ENCODE peak calls at places on chromosomes 2 and 18, in nine cellular contexts. One of them, this sample, is unnamed.

GRCh38 chr2:101361519-101361918 is 25.8 kb downstream of the CREG2 start:
- DNase-seq in effector CD4-positive, alpha-beta T cell: no peak
- DNase-seq in sigmoid colon: no peak
- DNase-seq in NCI-H748 treated with DMSO at 0.1 percent for 48 hours: no peak
- DNase-seq in EL: no peak
- DNase-seq in SK-MEL-5: no peak
- DNase-seq in A172: no peak
- DNase-seq in activated CD8-positive, alpha-beta memory T cell treated with anti-CD3 and anti-CD28 coated beads, Interleukin-2, amount 50 U/mL, for 48 hours: no peak
- DNase-seq in ACHN: no peak
- DNase-seq in this sample: no peak

GRCh38 chr18:28571929-28572328 is 395.0 kb upstream of the CDH2 start:
- DNase-seq in effector CD4-positive, alpha-beta T cell: no peak
- DNase-seq in sigmoid colon: no peak
- DNase-seq in NCI-H748 treated with DMSO at 0.1 percent for 48 hours: no peak
- DNase-seq in EL: no peak
- DNase-seq in SK-MEL-5: no peak
- DNase-seq in A172: no peak
- DNase-seq in activated CD8-positive, alpha-beta memory T cell treated with anti-CD3 and anti-CD28 coated beads, Interleukin-2, amount 50 U/mL, for 48 hours: no peak
- DNase-seq in ACHN: no peak
- DNase-seq in this sample: no peak

GRCh38 chr2:143545059-143545458 is 415.8 kb downstream of the ARHGAP15 start:
- DNase-seq in effector CD4-positive, alpha-beta T cell: no peak
- DNase-seq in sigmoid colon: no peak
- DNase-seq in NCI-H748 treated with DMSO at 0.1 percent for 48 hours: no peak
- DNase-seq in EL: no peak
- DNase-seq in SK-MEL-5: no peak
- DNase-seq in A172: no peak
- DNase-seq in activated CD8-positive, alpha-beta memory T cell treated with anti-CD3 and anti-CD28 coated beads, Interleukin-2, amount 50 U/mL, for 48 hours: no peak
- DNase-seq in ACHN: no peak
- DNase-seq in this sample: no peak

GRCh38 chr18:12033643-12034025 is 52.3 kb downstream of the IMPA2 start:
- DNase-seq in effector CD4-positive, alpha-beta T cell: no peak
- DNase-seq in sigmoid colon: no peak
- DNase-seq in NCI-H748 treated with DMSO at 0.1 percent for 48 hours: no peak
- DNase-seq in EL: no peak
- DNase-seq in SK-MEL-5: no peak
- DNase-seq in A172: no peak
- DNase-seq in activated CD8-positive, alpha-beta memory T cell treated with anti-CD3 and anti-CD28 coated beads, Interleukin-2, amount 50 U/mL, for 48 hours: no peak
- DNase-seq in ACHN: no peak
- DNase-seq in this sample: no peak

GRCh38 chr2:149650006-149650405 is 62.4 kb upstream of the MMADHC start:
- DNase-seq in effector CD4-positive, alpha-beta T cell: no peak
- DNase-seq in sigmoid colon: no peak
- DNase-seq in NCI-H748 treated with DMSO at 0.1 percent for 48 hours: no peak
- DNase-seq in EL: peak
- DNase-seq in SK-MEL-5: no peak
- DNase-seq in A172: peak
- DNase-seq in activated CD8-positive, alpha-beta memory T cell treated with anti-CD3 and anti-CD28 coated beads, Interleukin-2, amount 50 U/mL, for 48 hours: no peak
- DNase-seq in ACHN: no peak
- DNase-seq in this sample: peak

GRCh38 chr2:139033300-139033699 is 253.1 kb upstream of the NXPH2 start:
- DNase-seq in effector CD4-positive, alpha-beta T cell: no peak
- DNase-seq in sigmoid colon: no peak
- DNase-seq in NCI-H748 treated with DMSO at 0.1 percent for 48 hours: no peak
- DNase-seq in EL: no peak
- DNase-seq in SK-MEL-5: no peak
- DNase-seq in A172: peak
- DNase-seq in activated CD8-positive, alpha-beta memory T cell treated with anti-CD3 and anti-CD28 coated beads, Interleukin-2, amount 50 U/mL, for 48 hours: no peak
- DNase-seq in ACHN: peak
- DNase-seq in this sample: peak

GRCh38 chr2:129866391-129866790 is 113.1 kb upstream of the RAB6C start:
- DNase-seq in effector CD4-positive, alpha-beta T cell: no peak
- DNase-seq in sigmoid colon: no peak
- DNase-seq in NCI-H748 treated with DMSO at 0.1 percent for 48 hours: no peak
- DNase-seq in EL: no peak
- DNase-seq in SK-MEL-5: no peak
- DNase-seq in A172: no peak
- DNase-seq in activated CD8-positive, alpha-beta memory T cell treated with anti-CD3 and anti-CD28 coated beads, Interleukin-2, amount 50 U/mL, for 48 hours: no peak
- DNase-seq in ACHN: no peak
- DNase-seq in this sample: no peak

GRCh38 chr2:64623232-64623879 is 30.4 kb downstream of the SERTAD2 start:
- DNase-seq in effector CD4-positive, alpha-beta T cell: no peak
- DNase-seq in sigmoid colon: peak
- DNase-seq in NCI-H748 treated with DMSO at 0.1 percent for 48 hours: no peak
- DNase-seq in EL: no peak
- DNase-seq in SK-MEL-5: no peak
- DNase-seq in A172: no peak
- DNase-seq in activated CD8-positive, alpha-beta memory T cell treated with anti-CD3 and anti-CD28 coated beads, Interleukin-2, amount 50 U/mL, for 48 hours: no peak
- DNase-seq in ACHN: no peak
- DNase-seq in this sample: no peak

GRCh38 chr2:118474151-118474561 is 373.3 kb downstream of the EN1 start:
- DNase-seq in effector CD4-positive, alpha-beta T cell: no peak
- DNase-seq in sigmoid colon: no peak
- DNase-seq in NCI-H748 treated with DMSO at 0.1 percent for 48 hours: peak
- DNase-seq in EL: no peak
- DNase-seq in SK-MEL-5: no peak
- DNase-seq in A172: no peak
- DNase-seq in activated CD8-positive, alpha-beta memory T cell treated with anti-CD3 and anti-CD28 coated beads, Interleukin-2, amount 50 U/mL, for 48 hours: no peak
- DNase-seq in ACHN: no peak
- DNase-seq in this sample: no peak

GRCh38 chr2:97761192-97761591 is 47.8 kb downstream of the ZAP70 start:
- DNase-seq in effector CD4-positive, alpha-beta T cell: peak
- DNase-seq in sigmoid colon: no peak
- DNase-seq in NCI-H748 treated with DMSO at 0.1 percent for 48 hours: no peak
- DNase-seq in EL: no peak
- DNase-seq in SK-MEL-5: no peak
- DNase-seq in A172: no peak
- DNase-seq in activated CD8-positive, alpha-beta memory T cell treated with anti-CD3 and anti-CD28 coated beads, Interleukin-2, amount 50 U/mL, for 48 hours: peak
- DNase-seq in ACHN: no peak
- DNase-seq in this sample: no peak

GRCh38 chr18:75916641-75916982 is 489.1 kb upstream of the SMIM21 start:
- DNase-seq in effector CD4-positive, alpha-beta T cell: no peak
- DNase-seq in sigmoid colon: no peak
- DNase-seq in NCI-H748 treated with DMSO at 0.1 percent for 48 hours: no peak
- DNase-seq in EL: no peak
- DNase-seq in SK-MEL-5: no peak
- DNase-seq in A172: no peak
- DNase-seq in activated CD8-positive, alpha-beta memory T cell treated with anti-CD3 and anti-CD28 coated beads, Interleukin-2, amount 50 U/mL, for 48 hours: no peak
- DNase-seq in ACHN: no peak
- DNase-seq in this sample: no peak

GRCh38 chr2:176473177-176473576 is 203.9 kb downstream of the MTX2 start:
- DNase-seq in effector CD4-positive, alpha-beta T cell: no peak
- DNase-seq in sigmoid colon: peak
- DNase-seq in NCI-H748 treated with DMSO at 0.1 percent for 48 hours: no peak
- DNase-seq in EL: peak
- DNase-seq in SK-MEL-5: peak
- DNase-seq in A172: peak
- DNase-seq in activated CD8-positive, alpha-beta memory T cell treated with anti-CD3 and anti-CD28 coated beads, Interleukin-2, amount 50 U/mL, for 48 hours: no peak
- DNase-seq in ACHN: peak
- DNase-seq in this sample: peak

GRCh38 chr2:237474931-237475703 is 11.9 kb upstream of the MLPH start:
- DNase-seq in effector CD4-positive, alpha-beta T cell: peak
- DNase-seq in sigmoid colon: peak
- DNase-seq in NCI-H748 treated with DMSO at 0.1 percent for 48 hours: peak
- DNase-seq in EL: peak
- DNase-seq in SK-MEL-5: peak
- DNase-seq in A172: peak
- DNase-seq in activated CD8-positive, alpha-beta memory T cell treated with anti-CD3 and anti-CD28 coated beads, Interleukin-2, amount 50 U/mL, for 48 hours: peak
- DNase-seq in ACHN: peak
- DNase-seq in this sample: peak

GRCh38 chr2:53422979-53423378 is 344.6 kb upstream of the CHAC2 start:
- DNase-seq in effector CD4-positive, alpha-beta T cell: no peak
- DNase-seq in sigmoid colon: no peak
- DNase-seq in NCI-H748 treated with DMSO at 0.1 percent for 48 hours: peak
- DNase-seq in EL: peak
- DNase-seq in SK-MEL-5: peak
- DNase-seq in A172: peak
- DNase-seq in activated CD8-positive, alpha-beta memory T cell treated with anti-CD3 and anti-CD28 coated beads, Interleukin-2, amount 50 U/mL, for 48 hours: no peak
- DNase-seq in ACHN: peak
- DNase-seq in this sample: peak

GRCh38 chr2:205386109-205386508 is 296.2 kb upstream of the NRP2 start:
- DNase-seq in effector CD4-positive, alpha-beta T cell: no peak
- DNase-seq in sigmoid colon: no peak
- DNase-seq in NCI-H748 treated with DMSO at 0.1 percent for 48 hours: no peak
- DNase-seq in EL: peak
- DNase-seq in SK-MEL-5: peak
- DNase-seq in A172: no peak
- DNase-seq in activated CD8-positive, alpha-beta memory T cell treated with anti-CD3 and anti-CD28 coated beads, Interleukin-2, amount 50 U/mL, for 48 hours: no peak
- DNase-seq in ACHN: no peak
- DNase-seq in this sample: peak

GRCh38 chr18:33210575-33211189 is 229.8 kb downstream of the CCDC178 start:
- DNase-seq in effector CD4-positive, alpha-beta T cell: no peak
- DNase-seq in sigmoid colon: no peak
- DNase-seq in NCI-H748 treated with DMSO at 0.1 percent for 48 hours: peak
- DNase-seq in EL: no peak
- DNase-seq in SK-MEL-5: peak
- DNase-seq in A172: peak
- DNase-seq in activated CD8-positive, alpha-beta memory T cell treated with anti-CD3 and anti-CD28 coated beads, Interleukin-2, amount 50 U/mL, for 48 hours: no peak
- DNase-seq in ACHN: peak
- DNase-seq in this sample: no peak

GRCh38 chr2:138155304-138155703 is 191.0 kb downstream of the HNMT start:
- DNase-seq in effector CD4-positive, alpha-beta T cell: no peak
- DNase-seq in sigmoid colon: no peak
- DNase-seq in NCI-H748 treated with DMSO at 0.1 percent for 48 hours: no peak
- DNase-seq in EL: no peak
- DNase-seq in SK-MEL-5: no peak
- DNase-seq in A172: no peak
- DNase-seq in activated CD8-positive, alpha-beta memory T cell treated with anti-CD3 and anti-CD28 coated beads, Interleukin-2, amount 50 U/mL, for 48 hours: no peak
- DNase-seq in ACHN: no peak
- DNase-seq in this sample: no peak

GRCh38 chr2:43171789-43172188 is 54.6 kb downstream of the ZFP36L2 start:
- DNase-seq in effector CD4-positive, alpha-beta T cell: no peak
- DNase-seq in sigmoid colon: peak
- DNase-seq in NCI-H748 treated with DMSO at 0.1 percent for 48 hours: no peak
- DNase-seq in EL: peak
- DNase-seq in SK-MEL-5: peak
- DNase-seq in A172: peak
- DNase-seq in activated CD8-positive, alpha-beta memory T cell treated with anti-CD3 and anti-CD28 coated beads, Interleukin-2, amount 50 U/mL, for 48 hours: no peak
- DNase-seq in ACHN: peak
- DNase-seq in this sample: peak

GRCh38 chr18:74278058-74278457 is 13.7 kb downstream of the CYB5A start:
- DNase-seq in effector CD4-positive, alpha-beta T cell: no peak
- DNase-seq in sigmoid colon: no peak
- DNase-seq in NCI-H748 treated with DMSO at 0.1 percent for 48 hours: no peak
- DNase-seq in EL: no peak
- DNase-seq in SK-MEL-5: no peak
- DNase-seq in A172: no peak
- DNase-seq in activated CD8-positive, alpha-beta memory T cell treated with anti-CD3 and anti-CD28 coated beads, Interleukin-2, amount 50 U/mL, for 48 hours: no peak
- DNase-seq in ACHN: no peak
- DNase-seq in this sample: no peak

GRCh38 chr2:23411752-23412431 is 26.9 kb downstream of the KLHL29 start:
- DNase-seq in effector CD4-positive, alpha-beta T cell: no peak
- DNase-seq in sigmoid colon: no peak
- DNase-seq in NCI-H748 treated with DMSO at 0.1 percent for 48 hours: no peak
- DNase-seq in EL: peak
- DNase-seq in SK-MEL-5: no peak
- DNase-seq in A172: no peak
- DNase-seq in activated CD8-positive, alpha-beta memory T cell treated with anti-CD3 and anti-CD28 coated beads, Interleukin-2, amount 50 U/mL, for 48 hours: no peak
- DNase-seq in ACHN: no peak
- DNase-seq in this sample: peak

GRCh38 chr2:122236152-122236892 is 480.9 kb downstream of the TSN start:
- DNase-seq in effector CD4-positive, alpha-beta T cell: no peak
- DNase-seq in sigmoid colon: no peak
- DNase-seq in NCI-H748 treated with DMSO at 0.1 percent for 48 hours: no peak
- DNase-seq in EL: peak
- DNase-seq in SK-MEL-5: no peak
- DNase-seq in A172: no peak
- DNase-seq in activated CD8-positive, alpha-beta memory T cell treated with anti-CD3 and anti-CD28 coated beads, Interleukin-2, amount 50 U/mL, for 48 hours: no peak
- DNase-seq in ACHN: peak
- DNase-seq in this sample: peak

GRCh38 chr2:20635096-20635475 is 15.8 kb downstream of the HS1BP3 start:
- DNase-seq in effector CD4-positive, alpha-beta T cell: no peak
- DNase-seq in sigmoid colon: no peak
- DNase-seq in NCI-H748 treated with DMSO at 0.1 percent for 48 hours: no peak
- DNase-seq in EL: no peak
- DNase-seq in SK-MEL-5: no peak
- DNase-seq in A172: no peak
- DNase-seq in activated CD8-positive, alpha-beta memory T cell treated with anti-CD3 and anti-CD28 coated beads, Interleukin-2, amount 50 U/mL, for 48 hours: no peak
- DNase-seq in ACHN: no peak
- DNase-seq in this sample: no peak

GRCh38 chr18:2337552-2338141 is 233.7 kb downstream of the METTL4 start:
- DNase-seq in effector CD4-positive, alpha-beta T cell: peak
- DNase-seq in sigmoid colon: no peak
- DNase-seq in NCI-H748 treated with DMSO at 0.1 percent for 48 hours: no peak
- DNase-seq in EL: peak
- DNase-seq in SK-MEL-5: peak
- DNase-seq in A172: peak
- DNase-seq in activated CD8-positive, alpha-beta memory T cell treated with anti-CD3 and anti-CD28 coated beads, Interleukin-2, amount 50 U/mL, for 48 hours: peak
- DNase-seq in ACHN: peak
- DNase-seq in this sample: peak

GRCh38 chr2:40041983-40042382 is 262.9 kb upstream of the THUMPD2 start:
- DNase-seq in effector CD4-positive, alpha-beta T cell: no peak
- DNase-seq in sigmoid colon: no peak
- DNase-seq in NCI-H748 treated with DMSO at 0.1 percent for 48 hours: no peak
- DNase-seq in EL: peak
- DNase-seq in SK-MEL-5: no peak
- DNase-seq in A172: peak
- DNase-seq in activated CD8-positive, alpha-beta memory T cell treated with anti-CD3 and anti-CD28 coated beads, Interleukin-2, amount 50 U/mL, for 48 hours: no peak
- DNase-seq in ACHN: no peak
- DNase-seq in this sample: peak

GRCh38 chr2:196851068-196851467 is 41.9 kb upstream of the C2orf66 start:
- DNase-seq in effector CD4-positive, alpha-beta T cell: no peak
- DNase-seq in sigmoid colon: no peak
- DNase-seq in NCI-H748 treated with DMSO at 0.1 percent for 48 hours: no peak
- DNase-seq in EL: no peak
- DNase-seq in SK-MEL-5: peak
- DNase-seq in A172: no peak
- DNase-seq in activated CD8-positive, alpha-beta memory T cell treated with anti-CD3 and anti-CD28 coated beads, Interleukin-2, amount 50 U/mL, for 48 hours: no peak
- DNase-seq in ACHN: no peak
- DNase-seq in this sample: no peak

GRCh38 chr2:11797846-11798245 is 51.4 kb downstream of the LPIN1 start:
- DNase-seq in effector CD4-positive, alpha-beta T cell: no peak
- DNase-seq in sigmoid colon: no peak
- DNase-seq in NCI-H748 treated with DMSO at 0.1 percent for 48 hours: no peak
- DNase-seq in EL: no peak
- DNase-seq in SK-MEL-5: no peak
- DNase-seq in A172: no peak
- DNase-seq in activated CD8-positive, alpha-beta memory T cell treated with anti-CD3 and anti-CD28 coated beads, Interleukin-2, amount 50 U/mL, for 48 hours: peak
- DNase-seq in ACHN: no peak
- DNase-seq in this sample: no peak

GRCh38 chr2:236859896-236860295 is 225.8 kb upstream of the COPS8 start:
- DNase-seq in effector CD4-positive, alpha-beta T cell: no peak
- DNase-seq in sigmoid colon: peak
- DNase-seq in NCI-H748 treated with DMSO at 0.1 percent for 48 hours: no peak
- DNase-seq in EL: no peak
- DNase-seq in SK-MEL-5: no peak
- DNase-seq in A172: no peak
- DNase-seq in activated CD8-positive, alpha-beta memory T cell treated with anti-CD3 and anti-CD28 coated beads, Interleukin-2, amount 50 U/mL, for 48 hours: peak
- DNase-seq in ACHN: no peak
- DNase-seq in this sample: no peak

GRCh38 chr2:73020306-73020656 is 51.2 kb downstream of the SFXN5 start:
- DNase-seq in effector CD4-positive, alpha-beta T cell: no peak
- DNase-seq in sigmoid colon: no peak
- DNase-seq in NCI-H748 treated with DMSO at 0.1 percent for 48 hours: no peak
- DNase-seq in EL: no peak
- DNase-seq in SK-MEL-5: no peak
- DNase-seq in A172: no peak
- DNase-seq in activated CD8-positive, alpha-beta memory T cell treated with anti-CD3 and anti-CD28 coated beads, Interleukin-2, amount 50 U/mL, for 48 hours: no peak
- DNase-seq in ACHN: no peak
- DNase-seq in this sample: no peak

GRCh38 chr18:74368901-74369705 is 53.5 kb downstream of the C18orf63 start:
- DNase-seq in effector CD4-positive, alpha-beta T cell: no peak
- DNase-seq in sigmoid colon: no peak
- DNase-seq in NCI-H748 treated with DMSO at 0.1 percent for 48 hours: no peak
- DNase-seq in EL: no peak
- DNase-seq in SK-MEL-5: peak
- DNase-seq in A172: no peak
- DNase-seq in activated CD8-positive, alpha-beta memory T cell treated with anti-CD3 and anti-CD28 coated beads, Interleukin-2, amount 50 U/mL, for 48 hours: no peak
- DNase-seq in ACHN: no peak
- DNase-seq in this sample: no peak

GRCh38 chr2:199485732-199486335 is 28.1 kb upstream of the SATB2 start:
- DNase-seq in effector CD4-positive, alpha-beta T cell: no peak
- DNase-seq in sigmoid colon: no peak
- DNase-seq in NCI-H748 treated with DMSO at 0.1 percent for 48 hours: peak
- DNase-seq in EL: peak
- DNase-seq in SK-MEL-5: peak
- DNase-seq in A172: peak
- DNase-seq in activated CD8-positive, alpha-beta memory T cell treated with anti-CD3 and anti-CD28 coated beads, Interleukin-2, amount 50 U/mL, for 48 hours: no peak
- DNase-seq in ACHN: peak
- DNase-seq in this sample: peak

GRCh38 chr2:9582624-9583023 is 27.0 kb upstream of the ADAM17 start:
- DNase-seq in effector CD4-positive, alpha-beta T cell: no peak
- DNase-seq in sigmoid colon: no peak
- DNase-seq in NCI-H748 treated with DMSO at 0.1 percent for 48 hours: no peak
- DNase-seq in EL: no peak
- DNase-seq in SK-MEL-5: no peak
- DNase-seq in A172: no peak
- DNase-seq in activated CD8-positive, alpha-beta memory T cell treated with anti-CD3 and anti-CD28 coated beads, Interleukin-2, amount 50 U/mL, for 48 hours: no peak
- DNase-seq in ACHN: no peak
- DNase-seq in this sample: no peak

This sample was measured in RPMI7951.